ENCODE peak calls at places on chromosomes 11 and 22, in five cellular contexts. One of them, this sample, is unnamed.

GRCh38 chr11:62974848-62975522 is 9.8 kb downstream of the SLC22A6 start:
- DNase-seq in nephron progenitor cell: peak
- DNase-seq in OCI-LY7: peak
- DNase-seq in bronchial epithelial cell: peak
- DNase-seq in kidney: no peak
- DNase-seq in this sample: peak

GRCh38 chr11:126465573-126466287 is 110.2 kb downstream of the ST3GAL4 start:
- DNase-seq in nephron progenitor cell: no peak
- DNase-seq in OCI-LY7: peak
- DNase-seq in bronchial epithelial cell: no peak
- DNase-seq in kidney: no peak
- DNase-seq in this sample: no peak

GRCh38 chr11:44307340-44308099 is 2.4 kb downstream of the ALX4 start:
- DNase-seq in nephron progenitor cell: no peak
- DNase-seq in OCI-LY7: no peak
- DNase-seq in bronchial epithelial cell: no peak
- DNase-seq in kidney: peak
- DNase-seq in this sample: no peak

GRCh38 chr11:16456366-16456765 is 100.0 kb upstream of the SOX6 start:
- DNase-seq in nephron progenitor cell: no peak
- DNase-seq in OCI-LY7: no peak
- DNase-seq in bronchial epithelial cell: peak
- DNase-seq in kidney: no peak
- DNase-seq in this sample: no peak

GRCh38 chr22:29167032-29167911 is 38.4 kb upstream of the EMID1 start:
- DNase-seq in nephron progenitor cell: no peak
- DNase-seq in OCI-LY7: peak
- DNase-seq in bronchial epithelial cell: no peak
- DNase-seq in kidney: peak
- DNase-seq in this sample: no peak

GRCh38 chr11:85048801-85049200 is 578.3 kb downstream of the DLG2 start:
- DNase-seq in nephron progenitor cell: no peak
- DNase-seq in OCI-LY7: no peak
- DNase-seq in bronchial epithelial cell: no peak
- DNase-seq in kidney: no peak
- DNase-seq in this sample: no peak

GRCh38 chr11:85810871-85811611 is at the start of gene SYTL2:
- DNase-seq in nephron progenitor cell: peak
- DNase-seq in OCI-LY7: peak
- DNase-seq in bronchial epithelial cell: peak
- DNase-seq in kidney: peak
- DNase-seq in this sample: peak

GRCh38 chr22:39924286-39924685 is 23.4 kb downstream of the GRAP2 start:
- DNase-seq in nephron progenitor cell: no peak
- DNase-seq in OCI-LY7: no peak
- DNase-seq in bronchial epithelial cell: no peak
- DNase-seq in kidney: no peak
- DNase-seq in this sample: no peak

GRCh38 chr11:92449780-92450179 is 225.2 kb downstream of the FAT3 start:
- DNase-seq in nephron progenitor cell: no peak
- DNase-seq in OCI-LY7: no peak
- DNase-seq in bronchial epithelial cell: no peak
- DNase-seq in kidney: no peak
- DNase-seq in this sample: no peak

GRCh38 chr22:23675502-23676415 is 15.1 kb upstream of the RGL4 start:
- DNase-seq in nephron progenitor cell: no peak
- DNase-seq in OCI-LY7: peak
- DNase-seq in bronchial epithelial cell: no peak
- DNase-seq in kidney: peak
- DNase-seq in this sample: peak

GRCh38 chr11:63592975-63593395 is 21.2 kb downstream of the PLAAT3 start:
- DNase-seq in nephron progenitor cell: peak
- DNase-seq in OCI-LY7: peak
- DNase-seq in bronchial epithelial cell: peak
- DNase-seq in kidney: no peak
- DNase-seq in this sample: no peak

GRCh38 chr11:79427126-79427525 is 13.7 kb downstream of the TENM4 start:
- DNase-seq in nephron progenitor cell: no peak
- DNase-seq in OCI-LY7: no peak
- DNase-seq in bronchial epithelial cell: no peak
- DNase-seq in kidney: no peak
- DNase-seq in this sample: no peak

GRCh38 chr11:117824571-117825537 is at the start of gene FXYD2:
- DNase-seq in nephron progenitor cell: no peak
- DNase-seq in OCI-LY7: no peak
- DNase-seq in bronchial epithelial cell: peak
- DNase-seq in kidney: peak
- DNase-seq in this sample: no peak

GRCh38 chr11:99020324-99021225 is at the start of gene CNTN5:
- DNase-seq in nephron progenitor cell: peak
- DNase-seq in OCI-LY7: no peak
- DNase-seq in bronchial epithelial cell: peak
- DNase-seq in kidney: peak
- DNase-seq in this sample: peak
- TF ChIP-seq CTCF in nephron progenitor cell: no peak
- TF ChIP-seq CTCF in OCI-LY7: no peak
- TF ChIP-seq CTCF in bronchial epithelial cell: no peak
- TF ChIP-seq CTCF in kidney: no peak
- TF ChIP-seq CTCF in this sample: peak

DNA sequence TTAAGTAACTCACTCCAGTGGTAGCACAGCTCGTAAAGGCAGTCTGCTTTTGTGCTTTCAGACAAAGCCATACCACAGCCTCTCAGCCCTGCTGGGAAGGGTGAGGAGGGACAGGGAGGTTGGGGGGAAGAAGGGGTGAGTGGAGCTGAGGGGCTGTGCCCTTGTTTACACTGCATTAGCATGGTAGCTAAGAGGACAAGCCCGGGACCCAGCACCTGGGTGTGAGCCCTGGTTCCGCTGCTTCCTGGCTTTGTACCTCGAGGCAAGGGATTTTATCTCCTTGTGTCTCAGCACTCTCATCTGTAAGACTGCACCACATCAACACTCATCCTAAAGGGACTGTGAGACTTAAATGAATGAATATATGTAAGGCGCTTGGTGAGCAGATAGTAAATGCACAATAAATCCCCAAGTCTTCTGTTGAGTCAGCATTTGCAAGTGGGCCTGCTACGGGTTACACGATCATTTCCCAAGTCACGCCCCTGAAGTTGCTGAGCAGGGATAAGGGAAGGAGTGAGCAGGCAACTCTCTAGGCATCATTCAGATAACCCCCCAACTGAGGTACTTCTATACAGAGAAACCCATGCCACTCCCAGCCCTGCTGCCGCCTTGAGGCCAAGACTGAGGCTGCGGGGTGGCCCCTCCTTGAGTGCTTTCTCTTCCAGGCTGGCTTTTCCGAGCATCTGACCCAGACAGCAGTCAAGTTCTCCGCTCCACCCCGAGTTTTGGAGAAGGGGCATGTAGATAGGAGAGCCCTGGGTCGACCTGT is 7.5 kb downstream of the RASD2 start:
- DNase-seq in nephron progenitor cell: no peak
- DNase-seq in OCI-LY7: peak
- DNase-seq in bronchial epithelial cell: no peak
- DNase-seq in kidney: no peak
- DNase-seq in this sample: no peak
- TF ChIP-seq CTCF in nephron progenitor cell: no peak
- TF ChIP-seq CTCF in OCI-LY7: peak
- TF ChIP-seq CTCF in bronchial epithelial cell: no peak
- TF ChIP-seq CTCF in kidney: no peak
- TF ChIP-seq CTCF in this sample: peak

DNA sequence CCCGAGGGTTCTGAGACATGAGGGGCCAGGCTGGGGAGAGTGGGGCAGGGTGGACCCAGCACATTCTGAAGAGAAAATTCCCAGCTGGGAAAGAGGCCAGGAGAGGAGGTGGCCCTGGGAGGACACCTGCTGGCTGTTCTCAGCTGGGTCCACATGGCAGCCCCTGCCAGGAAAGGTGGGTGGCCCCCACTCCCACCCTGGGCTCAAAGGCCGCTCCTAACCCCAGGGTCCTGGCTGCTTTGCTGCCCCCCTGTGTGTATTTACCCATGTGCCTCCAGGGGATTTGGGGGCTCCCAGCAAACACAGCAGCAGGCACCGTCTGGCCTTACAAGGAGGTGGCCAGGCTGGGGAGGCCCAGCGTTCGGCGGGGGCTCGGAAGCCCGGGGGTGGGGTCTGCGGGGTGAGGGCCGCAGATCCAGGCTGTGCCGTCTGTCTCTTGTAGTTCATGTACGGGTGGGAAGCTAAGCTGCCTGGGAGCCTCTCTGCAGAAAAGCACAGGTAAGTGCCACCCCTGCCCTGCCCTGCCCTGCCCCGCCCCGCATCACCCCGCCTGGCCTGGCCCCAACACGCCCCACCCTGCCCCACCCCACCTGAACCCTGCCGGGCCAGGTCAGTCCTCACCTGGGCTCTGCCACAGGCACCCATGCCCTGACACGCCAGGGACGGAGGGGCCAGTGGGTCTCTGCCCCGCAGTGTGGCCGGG is 10.6 kb downstream of the MUC5B start:
- DNase-seq in nephron progenitor cell: peak
- DNase-seq in OCI-LY7: no peak
- DNase-seq in bronchial epithelial cell: no peak
- DNase-seq in kidney: peak
- DNase-seq in this sample: peak
- TF ChIP-seq CTCF in nephron progenitor cell: no peak
- TF ChIP-seq CTCF in OCI-LY7: no peak
- TF ChIP-seq CTCF in bronchial epithelial cell: no peak
- TF ChIP-seq CTCF in kidney: no peak
- TF ChIP-seq CTCF in this sample: no peak

DNA sequence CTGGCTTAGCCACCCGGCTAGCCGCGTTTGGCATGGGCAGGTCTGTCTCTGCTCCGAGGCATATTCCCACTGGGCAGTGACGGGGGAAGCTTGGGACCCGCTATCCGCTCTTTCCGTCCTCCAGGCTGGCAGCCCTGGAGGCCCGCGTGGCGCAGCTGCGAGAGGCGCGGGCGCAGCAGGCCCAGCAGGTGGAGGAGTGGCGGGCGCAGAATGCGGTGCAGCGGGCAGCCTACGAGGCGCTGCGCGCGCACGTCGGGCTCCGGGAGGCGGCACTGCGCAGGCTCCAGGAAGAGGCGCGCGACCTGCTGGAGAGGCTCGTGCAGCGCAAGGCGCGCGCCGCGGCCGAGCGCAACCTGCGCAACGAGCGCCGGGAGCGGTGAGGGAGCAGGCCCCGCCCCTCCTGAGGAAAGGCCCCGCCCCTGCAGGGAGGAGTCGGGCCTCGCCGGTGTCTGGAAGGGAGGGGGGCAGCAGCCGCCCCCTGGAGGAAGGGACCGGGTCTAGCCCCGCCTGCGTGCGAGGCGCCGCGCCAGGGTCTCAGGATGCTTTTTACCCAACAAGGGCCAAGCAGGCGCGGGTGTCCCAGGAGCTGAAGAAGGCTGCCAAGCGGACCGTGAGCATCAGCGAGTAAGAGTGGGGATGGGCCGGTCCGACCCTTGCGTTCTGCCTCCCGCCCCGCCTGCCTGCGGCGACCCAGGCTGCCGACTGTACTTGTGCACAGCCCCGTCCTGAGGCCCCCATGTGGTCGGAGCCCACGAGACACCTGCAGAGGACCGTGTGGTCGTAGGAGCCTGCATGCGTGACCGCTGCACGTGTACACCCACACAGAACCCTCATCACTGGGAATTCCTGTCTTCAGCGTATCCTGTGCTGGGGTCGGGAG is 7.9 kb downstream of the ATG16L2 start:
- DNase-seq in nephron progenitor cell: peak
- DNase-seq in OCI-LY7: peak
- DNase-seq in bronchial epithelial cell: peak
- DNase-seq in kidney: peak
- DNase-seq in this sample: peak
- TF ChIP-seq CTCF in nephron progenitor cell: peak
- TF ChIP-seq CTCF in OCI-LY7: peak
- TF ChIP-seq CTCF in bronchial epithelial cell: peak
- TF ChIP-seq CTCF in kidney: peak
- TF ChIP-seq CTCF in this sample: peak